ENCODE peak calls at places on chromosomes 5 and 9, in eight cellular contexts. One of them, this sample, is unnamed.

GRCh38 chr5:175590471-175590881 is 67.4 kb upstream of the HRH2 start:
- DNase-seq in astrocyte: peak; percentile 94
- DNase-seq in GM23248: peak; percentile 51
- DNase-seq in GM23338: no peak
- DNase-seq in CD8-positive, alpha-beta memory T cell: no peak
- DNase-seq in IMR-90: peak; percentile 25
- DNase-seq in neuronal stem cell: no peak
- DNase-seq in K562: no peak
- DNase-seq in this sample: no peak

GRCh38 chr5:155594270-155594669 is 580.7 kb downstream of the KIF4B start:
- DNase-seq in astrocyte: no peak
- DNase-seq in CD8-positive, alpha-beta memory T cell: no peak
- DNase-seq in neuronal stem cell: no peak
- DNase-seq in IMR-90: no peak
- DNase-seq in K562: no peak
- DNase-seq in GM23338: peak; percentile 40
- DNase-seq in GM23248: no peak
- DNase-seq in this sample: no peak

GRCh38 chr5:75536694-75537360 is 25.1 kb downstream of the POLK start:
- DNase-seq in GM23338: peak; percentile 50
- DNase-seq in astrocyte: no peak
- DNase-seq in CD8-positive, alpha-beta memory T cell: no peak
- DNase-seq in neuronal stem cell: no peak
- DNase-seq in IMR-90: no peak
- DNase-seq in GM23248: no peak
- DNase-seq in K562: no peak
- DNase-seq in this sample: no peak

GRCh38 chr9:95044731-95045508 is 272.6 kb downstream of the FANCC start:
- DNase-seq in K562: no peak
- DNase-seq in GM23338: peak; percentile 97
- DNase-seq in neuronal stem cell: peak; percentile 69
- DNase-seq in astrocyte: no peak
- DNase-seq in CD8-positive, alpha-beta memory T cell: no peak
- DNase-seq in GM23248: no peak
- DNase-seq in IMR-90: no peak
- DNase-seq in this sample: no peak

GRCh38 chr9:135291165-135291564 is 188.4 kb upstream of the PPP1R26 start:
- DNase-seq in GM23248: no peak
- DNase-seq in GM23338: no peak
- DNase-seq in neuronal stem cell: no peak
- DNase-seq in CD8-positive, alpha-beta memory T cell: no peak
- DNase-seq in IMR-90: no peak
- DNase-seq in astrocyte: no peak
- DNase-seq in K562: no peak
- DNase-seq in this sample: no peak

GRCh38 chr5:110884005-110884404 is 145.2 kb downstream of the SLC25A46 start:
- DNase-seq in GM23248: peak; percentile 37
- DNase-seq in K562: no peak
- DNase-seq in GM23338: no peak
- DNase-seq in neuronal stem cell: no peak
- DNase-seq in CD8-positive, alpha-beta memory T cell: no peak
- DNase-seq in astrocyte: peak; percentile 37
- DNase-seq in IMR-90: peak; percentile 48
- DNase-seq in this sample: no peak

GRCh38 chr9:79551999-79552398 is 19.8 kb upstream of the TLE4 start:
- DNase-seq in IMR-90: no peak
- DNase-seq in GM23248: no peak
- DNase-seq in K562: no peak
- DNase-seq in CD8-positive, alpha-beta memory T cell: no peak
- DNase-seq in neuronal stem cell: no peak
- DNase-seq in GM23338: no peak
- DNase-seq in astrocyte: no peak
- DNase-seq in this sample: no peak

GRCh38 chr5:56358703-56359428 is 125.7 kb upstream of the ANKRD55 start:
- DNase-seq in astrocyte: peak; percentile 47
- DNase-seq in K562: no peak
- DNase-seq in GM23248: peak; percentile 46
- DNase-seq in GM23338: no peak
- DNase-seq in CD8-positive, alpha-beta memory T cell: no peak
- DNase-seq in neuronal stem cell: no peak
- DNase-seq in IMR-90: peak; percentile 12
- DNase-seq in this sample: peak; percentile 41

GRCh38 chr5:14581333-14581890 is at the start of gene OTULINL:
- DNase-seq in GM23338: peak; percentile 93
- DNase-seq in neuronal stem cell: peak; percentile 91
- DNase-seq in IMR-90: peak; percentile 47
- DNase-seq in CD8-positive, alpha-beta memory T cell: peak; percentile 91
- DNase-seq in GM23248: peak; percentile 81
- DNase-seq in astrocyte: peak; percentile 52
- DNase-seq in K562: peak; percentile 100
- DNase-seq in this sample: peak; percentile 90

GRCh38 chr5:60700347-60700815 is 415 bp upstream of the DEPDC1B start:
- DNase-seq in CD8-positive, alpha-beta memory T cell: no peak
- DNase-seq in neuronal stem cell: no peak
- DNase-seq in astrocyte: peak; percentile 7
- DNase-seq in K562: no peak
- DNase-seq in IMR-90: no peak
- DNase-seq in GM23338: no peak
- DNase-seq in GM23248: no peak
- DNase-seq in this sample: no peak

GRCh38 chr9:93154293-93154903 is 20.3 kb upstream of the NINJ1 start:
- DNase-seq in IMR-90: no peak
- DNase-seq in GM23248: peak; percentile 37
- DNase-seq in astrocyte: no peak
- DNase-seq in CD8-positive, alpha-beta memory T cell: no peak
- DNase-seq in GM23338: peak; percentile 86
- DNase-seq in K562: peak; percentile 66
- DNase-seq in neuronal stem cell: peak; percentile 53
- DNase-seq in this sample: peak; percentile 74

GRCh38 chr5:163968651-163969050 is 463.2 kb downstream of the MAT2B start:
- DNase-seq in IMR-90: no peak
- DNase-seq in GM23248: no peak
- DNase-seq in GM23338: no peak
- DNase-seq in astrocyte: no peak
- DNase-seq in CD8-positive, alpha-beta memory T cell: no peak
- DNase-seq in neuronal stem cell: no peak
- DNase-seq in K562: no peak
- DNase-seq in this sample: no peak

GRCh38 chr9:122206118-122207046 is 22.4 kb downstream of the LHX6 start:
- DNase-seq in CD8-positive, alpha-beta memory T cell: no peak
- DNase-seq in GM23248: peak; percentile 91
- DNase-seq in neuronal stem cell: no peak
- DNase-seq in IMR-90: peak; percentile 80
- DNase-seq in K562: no peak
- DNase-seq in astrocyte: peak; percentile 84
- DNase-seq in GM23338: no peak
- DNase-seq in this sample: peak; percentile 81

GRCh38 chr5:57439601-57440000 is 43.0 kb downstream of the ACTBL2 start:
- DNase-seq in K562: no peak
- DNase-seq in astrocyte: no peak
- DNase-seq in neuronal stem cell: no peak
- DNase-seq in GM23338: no peak
- DNase-seq in GM23248: no peak
- DNase-seq in IMR-90: no peak
- DNase-seq in CD8-positive, alpha-beta memory T cell: no peak
- DNase-seq in this sample: no peak

DNA sequence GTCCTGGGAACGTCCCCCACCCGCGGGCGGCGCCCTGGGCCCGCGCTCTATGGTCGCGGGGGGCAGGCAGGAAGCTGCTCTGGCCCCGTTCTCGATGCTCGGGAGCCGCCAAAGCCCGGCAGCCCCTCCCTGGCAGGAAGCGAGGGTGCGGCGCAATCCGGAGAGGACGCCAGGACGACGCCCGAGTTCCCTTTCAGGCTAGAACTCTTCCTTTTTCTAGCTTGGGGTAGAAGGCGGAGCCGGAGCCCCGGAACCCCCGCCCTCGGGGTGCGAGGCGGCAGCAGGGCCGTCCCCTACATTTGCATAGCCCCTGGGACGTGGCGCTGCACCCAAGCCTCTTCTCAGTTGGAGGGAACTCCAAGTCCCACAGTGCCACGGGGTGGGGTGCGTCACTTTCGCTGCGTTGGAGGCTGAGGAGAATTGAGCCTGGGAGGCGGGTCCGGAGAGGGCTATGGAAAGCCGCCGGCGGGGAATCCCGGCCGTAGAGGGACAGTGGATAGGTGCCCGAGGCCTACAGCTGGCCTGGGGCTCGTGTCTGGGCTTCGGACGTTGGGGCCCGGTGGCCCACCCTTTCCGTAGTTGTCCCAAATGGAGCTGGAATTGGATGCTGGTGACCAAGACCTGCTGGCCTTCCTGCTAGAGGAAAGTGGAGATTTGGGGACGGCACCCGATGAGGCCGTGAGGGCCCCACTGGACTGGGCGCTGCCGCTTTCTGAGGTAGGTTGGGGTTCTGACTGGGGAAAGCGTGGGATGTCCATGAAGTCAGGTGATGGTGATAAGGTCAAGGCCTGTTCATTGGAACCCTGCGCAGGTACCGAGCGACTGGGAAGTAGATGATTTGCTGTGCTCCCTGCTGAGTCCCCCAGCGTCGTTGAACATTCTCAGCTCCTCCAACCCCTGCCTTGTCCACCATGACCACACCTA is at the start of the genes CREB3 and TLN1:
- DNase-seq in K562: peak; percentile 13
- DNase-seq in IMR-90: peak; percentile 99
- DNase-seq in CD8-positive, alpha-beta memory T cell: peak; percentile 98
- DNase-seq in neuronal stem cell: peak; percentile 95
- DNase-seq in astrocyte: peak; percentile 98
- DNase-seq in GM23248: peak; percentile 100
- DNase-seq in GM23338: peak; percentile 98
- DNase-seq in this sample: peak; percentile 100
- H3K4me1 ChIP-seq in K562: peaks cover 28% of the 10 kb centered on the region
- H3K4me1 ChIP-seq in IMR-90: peaks cover 16% of the 10 kb centered on the region
- H3K4me1 ChIP-seq in CD8-positive, alpha-beta memory T cell: peaks cover 61% of the 10 kb centered on the region
- H3K4me1 ChIP-seq in neuronal stem cell: peaks cover 37% of the 10 kb centered on the region
- H3K4me1 ChIP-seq in astrocyte: peaks cover 50% of the 10 kb centered on the region
- H3K4me1 ChIP-seq in GM23248: peaks cover 39% of the 10 kb centered on the region
- H3K4me1 ChIP-seq in GM23338: peaks cover 29% of the 10 kb centered on the region
- H3K4me1 ChIP-seq in this sample: peaks cover 42% of the 10 kb centered on the region

GRCh38 chr5:79878131-79878630 is 112.9 kb downstream of the MTX3 start:
- DNase-seq in IMR-90: no peak
- DNase-seq in GM23248: no peak
- DNase-seq in neuronal stem cell: no peak
- DNase-seq in astrocyte: no peak
- DNase-seq in K562: no peak
- DNase-seq in CD8-positive, alpha-beta memory T cell: no peak
- DNase-seq in GM23338: no peak
- DNase-seq in this sample: no peak

GRCh38 chr5:79878721-79879336 is 112.2 kb downstream of the MTX3 start:
- DNase-seq in GM23248: peak; percentile 26
- DNase-seq in CD8-positive, alpha-beta memory T cell: no peak
- DNase-seq in GM23338: peak; percentile 75
- DNase-seq in K562: peak; percentile 52
- DNase-seq in astrocyte: no peak
- DNase-seq in IMR-90: no peak
- DNase-seq in neuronal stem cell: no peak
- DNase-seq in this sample: no peak

GRCh38 chr5:79873216-79873615 is 117.8 kb downstream of the MTX3 start:
- DNase-seq in neuronal stem cell: no peak
- DNase-seq in K562: no peak
- DNase-seq in IMR-90: no peak
- DNase-seq in GM23248: peak; percentile 2
- DNase-seq in GM23338: no peak
- DNase-seq in astrocyte: no peak
- DNase-seq in CD8-positive, alpha-beta memory T cell: no peak
- DNase-seq in this sample: no peak

GRCh38 chr5:79875230-79875629 is 115.8 kb downstream of the MTX3 start:
- DNase-seq in GM23338: no peak
- DNase-seq in astrocyte: peak; percentile 16
- DNase-seq in K562: no peak
- DNase-seq in neuronal stem cell: no peak
- DNase-seq in CD8-positive, alpha-beta memory T cell: no peak
- DNase-seq in IMR-90: no peak
- DNase-seq in GM23248: peak; percentile 63
- DNase-seq in this sample: peak; percentile 33

DNA sequence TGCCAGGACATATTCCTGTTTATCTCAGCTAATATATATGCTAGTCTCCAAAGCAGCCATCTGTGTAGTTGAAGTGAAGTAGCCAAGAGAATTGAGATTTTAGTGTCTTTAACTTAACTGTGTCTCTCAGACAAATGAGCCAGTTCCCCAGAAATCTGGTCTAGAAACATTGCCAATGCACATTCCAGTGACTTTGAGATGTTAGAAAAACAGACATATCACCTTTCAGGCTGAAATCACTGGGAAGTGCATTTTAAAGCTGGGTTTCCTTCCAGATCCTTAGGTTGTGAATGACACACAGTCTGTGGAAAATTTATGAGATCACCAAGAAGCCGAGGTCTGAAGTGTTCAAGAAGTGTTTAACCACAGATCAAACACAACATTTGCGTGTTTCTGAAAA is 114.6 kb downstream of the MTX3 start:
- DNase-seq in IMR-90: peak; percentile 7
- DNase-seq in GM23248: peak; percentile 15
- DNase-seq in neuronal stem cell: no peak
- DNase-seq in K562: no peak
- DNase-seq in GM23338: no peak
- DNase-seq in astrocyte: peak; percentile 51
- DNase-seq in CD8-positive, alpha-beta memory T cell: no peak
- DNase-seq in this sample: no peak
- H3K4me1 ChIP-seq in IMR-90: no peaks in the 10 kb centered on the region
- H3K4me1 ChIP-seq in GM23248: peaks cover 7% of the 10 kb centered on the region
- H3K4me1 ChIP-seq in neuronal stem cell: peaks cover 2% of the 10 kb centered on the region
- H3K4me1 ChIP-seq in K562: no peaks in the 10 kb centered on the region
- H3K4me1 ChIP-seq in GM23338: no peaks in the 10 kb centered on the region
- H3K4me1 ChIP-seq in astrocyte: no peaks in the 10 kb centered on the region
- H3K4me1 ChIP-seq in CD8-positive, alpha-beta memory T cell: no peaks in the 10 kb centered on the region
- H3K4me1 ChIP-seq in this sample: no peaks in the 10 kb centered on the region

GRCh38 chr9:112010537-112010936 is 113.9 kb downstream of the UGCG start:
- DNase-seq in CD8-positive, alpha-beta memory T cell: no peak
- DNase-seq in astrocyte: no peak
- DNase-seq in K562: no peak
- DNase-seq in neuronal stem cell: no peak
- DNase-seq in GM23248: no peak
- DNase-seq in IMR-90: no peak
- DNase-seq in GM23338: no peak
- DNase-seq in this sample: no peak
- H3K4me1 ChIP-seq in CD8-positive, alpha-beta memory T cell: no peaks in the 10 kb centered on the region
- H3K4me1 ChIP-seq in astrocyte: peaks cover 22% of the 10 kb centered on the region
- H3K4me1 ChIP-seq in K562: peaks cover 26% of the 10 kb centered on the region
- H3K4me1 ChIP-seq in neuronal stem cell: peaks cover 13% of the 10 kb centered on the region
- H3K4me1 ChIP-seq in GM23248: peaks cover 29% of the 10 kb centered on the region
- H3K4me1 ChIP-seq in IMR-90: peaks cover 32% of the 10 kb centered on the region
- H3K4me1 ChIP-seq in GM23338: no peaks in the 10 kb centered on the region
- H3K4me1 ChIP-seq in this sample: no peaks in the 10 kb centered on the region

GRCh38 chr5:140558542-140558941 is 1.3 kb upstream of the SRA1 start:
- DNase-seq in CD8-positive, alpha-beta memory T cell: no peak
- DNase-seq in GM23248: no peak
- DNase-seq in K562: no peak
- DNase-seq in IMR-90: no peak
- DNase-seq in astrocyte: no peak
- DNase-seq in GM23338: no peak
- DNase-seq in neuronal stem cell: no peak
- DNase-seq in this sample: no peak
- H3K4me1 ChIP-seq in CD8-positive, alpha-beta memory T cell: peaks cover 40% of the 10 kb centered on the region
- H3K4me1 ChIP-seq in GM23248: peaks cover 34% of the 10 kb centered on the region
- H3K4me1 ChIP-seq in K562: peaks cover 31% of the 10 kb centered on the region
- H3K4me1 ChIP-seq in IMR-90: peaks cover 19% of the 10 kb centered on the region
- H3K4me1 ChIP-seq in astrocyte: peaks cover 28% of the 10 kb centered on the region
- H3K4me1 ChIP-seq in GM23338: peaks cover 18% of the 10 kb centered on the region
- H3K4me1 ChIP-seq in neuronal stem cell: peaks cover 8% of the 10 kb centered on the region
- H3K4me1 ChIP-seq in this sample: peaks cover 18% of the 10 kb centered on the region